ENCODE peak calls at places on chromosomes 2 and 18, in four cellular contexts. W is foreskin keratinocyte, P is body of pancreas, K is lower lobe of right lung. R is an unnamed sample.

GRCh38 chr18:59266876-59267510 is 6.3 kb downstream of the RAX start:
- DNase-seq in P (no peak), K (no peak), W (no peak), R (no peak)

GRCh38 chr2:39202639-39203369 is 41.0 kb downstream of the CDKL4 start:
- DNase-seq in K (no peak), P (no peak), W (peak), R (no peak)

GRCh38 chr18:47936975-47937374 is 6.5 kb upstream of the SMAD2 start:
- DNase-seq in K (no peak), P (no peak), W (no peak), R (no peak)

GRCh38 chr2:50556934-50557575 is 474.9 kb downstream of the NRXN1 start:
- DNase-seq in P (no peak), K (no peak), W (peak), R (peak)

GRCh38 chr2:159506179-159506578 is 110.2 kb downstream of the BAZ2B start:
- DNase-seq in W (no peak), P (no peak), K (no peak), R (no peak)

GRCh38 chr2:202377308-202377736 is 1.2 kb downstream of the BMPR2 start:
- DNase-seq in W (peak), P (peak), K (peak), R (no peak)

GRCh38 chr2:191836853-191837769 is 9.8 kb downstream of the CAVIN2 start:
- DNase-seq in P (no peak), K (no peak), W (no peak), R (no peak)

GRCh38 chr2:42962521-42962953 is 170.2 kb upstream of the HAAO start:
- DNase-seq in P (no peak), K (no peak), W (no peak), R (no peak)

GRCh38 chr2:8520791-8521344 is 161.0 kb upstream of the ID2 start:
- DNase-seq in W (no peak), P (no peak), K (peak), R (no peak)

GRCh38 chr2:148645925-148646559 is 1.5 kb downstream of the EPC2 start:
- DNase-seq in P (peak), K (no peak), W (peak), R (peak)

GRCh38 chr2:148643421-148643820 is 1.1 kb upstream of the EPC2 start:
- DNase-seq in W (no peak), K (no peak), P (no peak), R (no peak)

GRCh38 chr2:148645135-148645924 is 779 bp downstream of the EPC2 start:
- DNase-seq in P (peak), K (peak), W (peak), R (peak)

GRCh38 chr2:148643998-148644884 is at the start of gene EPC2:
- DNase-seq in K (peak), P (peak), W (peak), R (no peak)

DNA sequence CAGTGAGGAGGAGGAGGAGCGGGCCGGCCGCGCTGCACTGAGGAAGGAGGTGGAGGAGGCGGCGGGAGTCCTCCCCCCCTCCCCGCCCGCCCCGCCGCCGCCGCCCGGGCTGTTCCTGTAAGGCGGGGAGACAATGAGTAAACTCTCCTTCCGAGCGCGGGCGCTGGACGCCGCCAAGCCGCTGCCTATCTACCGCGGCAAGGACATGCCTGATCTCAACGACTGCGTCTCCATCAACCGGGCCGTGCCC is 259 bp downstream of the EPC2 start:
- DNase-seq in W (no peak), P (no peak), K (no peak), R (no peak)
- H3K27ac ChIP-seq in W (peak), P (peak), K (peak), R (peak)

GRCh38 chr2:231717281-231718180 is 9.2 kb downstream of the PTMA start:
- DNase-seq in K (peak), W (peak), P (no peak), R (no peak)

GRCh38 chr2:231714639-231715498 is 6.5 kb downstream of the PTMA start:
- DNase-seq in W (peak), K (peak), P (peak), R (no peak)

GRCh38 chr2:231716641-231717280 is 8.4 kb downstream of the PTMA start:
- DNase-seq in W (no peak), P (no peak), K (no peak), R (no peak)

GRCh38 chr2:231715499-231715837 is 7.1 kb downstream of the PTMA start:
- DNase-seq in W (no peak), K (peak), P (no peak), R (no peak)

GRCh38 chr2:231715988-231716616 is 7.8 kb downstream of the PTMA start:
- DNase-seq in P (no peak), W (no peak), K (no peak), R (no peak)
- H3K27ac ChIP-seq in P (no peak), W (no peak), K (no peak), R (no peak)

GRCh38 chr2:71043531-71044407 is 24.7 kb upstream of the NAGK start:
- DNase-seq in K (no peak), P (no peak), W (no peak), R (no peak)

GRCh38 chr2:71042287-71042686 is 26.2 kb upstream of the NAGK start:
- DNase-seq in P (no peak), K (no peak), W (no peak), R (no peak)

GRCh38 chr2:71045151-71045550 is 23.3 kb upstream of the NAGK start:
- DNase-seq in W (no peak), P (no peak), K (no peak), R (no peak)

GRCh38 chr2:71045841-71046495 is 22.5 kb upstream of the NAGK start:
- DNase-seq in P (no peak), W (no peak), K (no peak), R (no peak)

GRCh38 chr2:71048096-71048495 is 20.4 kb upstream of the NAGK start:
- DNase-seq in W (no peak), K (no peak), P (no peak), R (no peak)
- H3K27ac ChIP-seq in W (no peak), K (no peak), P (no peak), R (no peak)

DNA sequence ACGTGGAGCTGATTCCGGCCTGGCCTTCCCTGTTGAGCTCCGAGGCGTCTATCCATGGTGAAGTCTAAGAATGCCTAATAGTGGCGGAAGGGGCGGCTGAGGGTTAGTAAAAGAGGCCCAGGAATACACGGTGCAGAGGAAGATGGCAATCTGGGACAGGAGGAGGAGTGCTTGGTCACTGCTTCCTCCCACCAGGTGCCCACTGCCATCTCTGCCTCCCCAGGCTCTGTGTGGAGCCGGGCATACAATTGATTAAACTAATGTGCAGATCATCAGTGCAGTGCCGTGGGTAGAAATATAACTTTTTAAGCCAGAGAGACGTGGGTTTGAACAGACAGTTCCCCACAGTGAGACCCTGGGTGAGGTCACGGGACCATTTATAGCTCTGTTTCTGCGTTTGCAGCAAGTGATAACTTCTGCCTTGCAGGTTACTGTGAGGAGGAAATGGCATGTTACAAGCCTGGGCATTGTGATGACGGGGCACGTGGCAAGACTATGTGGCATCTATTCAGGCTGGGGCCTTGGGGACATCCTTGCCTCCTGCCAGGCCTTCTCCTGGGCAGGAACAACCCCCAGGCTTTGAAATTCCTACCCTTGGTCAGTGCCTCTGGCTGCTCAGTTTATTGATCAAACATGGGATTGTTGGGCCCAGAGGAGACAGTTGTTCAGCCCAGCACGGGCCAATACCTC is 204.9 kb downstream of the ASB1 start:
- DNase-seq in K (no peak), W (no peak), P (no peak), R (no peak)
- H3K27ac ChIP-seq in K (no peak), W (no peak), P (no peak), R (no peak)